ENCODE peak calls at places on chromosomes 12 and 14, in seven cellular contexts. R is GM06990; G is AG09309; V is transverse colon; T is stimulated activated effector memory CD8-positive, alpha-beta T cell treated with anti-CD3 and anti-CD28 coated beads, Interleukin-12 subunit alpha, Interleukin-12 subunit beta, amount 100 ng/mL, for 72 hours; F is A673; P is NCI-H510A treated with DMSO at 0.1 percent for 48 hours. D is an unnamed sample.

GRCh38 chr14:61573321-61573720 is 122.0 kb upstream of the HIF1A start:
- DNase-seq in R (no peak), G (no peak), V (no peak), T (no peak), F (no peak), P (no peak), D (no peak)

GRCh38 chr14:29709490-29709889 is 218.2 kb downstream of the PRKD1 start:
- DNase-seq in R (no peak), G (peak), V (no peak), T (no peak), F (peak), P (no peak), D (no peak)

GRCh38 chr12:14834502-14834901 is 8.8 kb downstream of the ART4 start:
- DNase-seq in R (no peak), G (no peak), V (no peak), T (no peak), F (no peak), P (no peak), D (no peak)

GRCh38 chr12:24135158-24135850 is 185.8 kb upstream of the SOX5 start:
- DNase-seq in R (no peak), G (no peak), V (no peak), T (no peak), F (no peak), P (no peak), D (no peak)

GRCh38 chr12:79662046-79662811 is 28.5 kb downstream of the PAWR start:
- DNase-seq in R (no peak), G (no peak), V (no peak), T (no peak), F (no peak), P (no peak), D (no peak)

GRCh38 chr12:11650279-11650696 is 814 bp downstream of the ETV6 start:
- DNase-seq in R (peak), G (no peak), V (peak), T (no peak), F (no peak), P (no peak), D (no peak)

GRCh38 chr12:54261817-54262402 is 18.0 kb downstream of the CBX5 start:
- DNase-seq in R (no peak), G (no peak), V (no peak), T (no peak), F (no peak), P (no peak), D (no peak)

GRCh38 chr14:49461529-49462401 is 124.4 kb downstream of the RPS29 start:
- DNase-seq in R (peak), G (peak), V (peak), T (peak), F (peak), P (peak), D (peak)

GRCh38 chr12:93419388-93420034 is 22.2 kb downstream of the UBE2N start:
- DNase-seq in R (peak), G (peak), V (no peak), T (no peak), F (peak), P (peak), D (peak)

GRCh38 chr12:132453361-132454133 is 36.4 kb upstream of the FBRSL1 start:
- DNase-seq in R (no peak), G (peak), V (no peak), T (no peak), F (no peak), P (no peak), D (no peak)

GRCh38 chr14:71395151-71395604 is 487.9 kb downstream of the PCNX1 start:
- DNase-seq in R (no peak), G (no peak), V (no peak), T (peak), F (no peak), P (no peak), D (peak)

GRCh38 chr14:99189201-99189801 is 82.7 kb downstream of the BCL11B start:
- DNase-seq in R (no peak), G (no peak), V (no peak), T (peak), F (peak), P (no peak), D (no peak)

GRCh38 chr14:58730793-58731464 is 93.2 kb downstream of the DACT1 start:
- DNase-seq in R (no peak), G (peak), V (no peak), T (no peak), F (no peak), P (no peak), D (no peak)

GRCh38 chr12:93000026-93000425 is 70.9 kb upstream of the EEA1 start:
- DNase-seq in R (no peak), G (no peak), V (peak), T (no peak), F (no peak), P (no peak), D (no peak)

GRCh38 chr12:53567961-53568360 is 58.2 kb downstream of the ATF7 start:
- DNase-seq in R (no peak), G (no peak), V (no peak), T (no peak), F (no peak), P (no peak), D (no peak)

GRCh38 chr14:33617154-33617553 is 333.7 kb downstream of the EGLN3 start:
- DNase-seq in R (no peak), G (peak), V (no peak), T (no peak), F (peak), P (no peak), D (peak)

GRCh38 chr12:26173153-26173552 is 22.2 kb upstream of the SSPN start:
- DNase-seq in R (no peak), G (no peak), V (no peak), T (no peak), F (no peak), P (no peak), D (no peak)

GRCh38 chr14:69674546-69675245 is 63.3 kb downstream of the SUSD6 start:
- DNase-seq in R (no peak), G (no peak), V (no peak), T (no peak), F (no peak), P (no peak), D (no peak)

D was measured in fibroblast of gingiva.